ENCODE peak calls at places on chromosomes 12 and 14, in five cellular contexts. S, C, M, F and E are unnamed samples.

GRCh38 chr14:26598081-26598671 is 343 bp upstream of the NOVA1 start:
- DNase-seq in S (peak), C (peak), M (peak), F (no peak), E (peak)

GRCh38 chr12:10636124-10636523 is 22.7 kb upstream of the MAGOHB start:
- DNase-seq in S (no peak), C (no peak), M (no peak), F (no peak), E (no peak)

GRCh38 chr12:39426636-39427245 is 16.2 kb downstream of the KIF21A start:
- DNase-seq in S (no peak), C (no peak), M (no peak), F (no peak), E (no peak)

GRCh38 chr12:84043355-84043754 is 869.2 kb downstream of the SLC6A15 start:
- DNase-seq in S (no peak), C (no peak), M (peak), F (no peak), E (no peak)

GRCh38 chr14:80275208-80275850 is 64.0 kb upstream of the DIO2 start:
- DNase-seq in S (no peak), C (no peak), M (no peak), F (no peak), E (no peak)

GRCh38 chr12:1803736-1804135 is 16.6 kb upstream of the LRTM2 start:
- DNase-seq in S (no peak), C (no peak), M (no peak), F (no peak), E (no peak)

GRCh38 chr14:68580676-68581075 is 212.2 kb downstream of the ZFP36L1 start:
- DNase-seq in S (no peak), C (no peak), M (no peak), F (no peak), E (no peak)

GRCh38 chr12:54173066-54173726 is 15.6 kb downstream of the SMUG1 start:
- DNase-seq in S (no peak), C (peak), M (no peak), F (no peak), E (peak)

GRCh38 chr12:109550310-109550680 is 23.0 kb downstream of the MMAB start:
- DNase-seq in S (no peak), C (no peak), M (no peak), F (no peak), E (no peak)

GRCh38 chr14:61003571-61003970 is 22.5 kb downstream of the SLC38A6 start:
- DNase-seq in S (no peak), C (no peak), M (no peak), F (no peak), E (no peak)

GRCh38 chr12:109767991-109768900 is 54.6 kb downstream of the FAM222A start:
- DNase-seq in S (no peak), C (no peak), M (no peak), F (no peak), E (no peak)

GRCh38 chr14:99437706-99438105 is 43.0 kb downstream of the SETD3 start:
- DNase-seq in S (no peak), C (no peak), M (no peak), F (no peak), E (no peak)

GRCh38 chr12:111841236-111841749 is 735 bp upstream of the MAPKAPK5 start:
- DNase-seq in S (no peak), C (no peak), M (no peak), F (no peak), E (no peak)

GRCh38 chr14:81091139-81091538 is 129.6 kb downstream of the GTF2A1 start:
- DNase-seq in S (no peak), C (no peak), M (no peak), F (no peak), E (no peak)

GRCh38 chr12:80262372-80263170 is 163.2 kb downstream of the OTOGL start:
- DNase-seq in S (no peak), C (no peak), M (no peak), F (no peak), E (no peak)

GRCh38 chr12:9750276-9751203 is 10.2 kb downstream of the CD69 start:
- DNase-seq in S (peak), C (peak), M (peak), F (no peak), E (no peak)

GRCh38 chr14:95192306-95192705 is 35.0 kb upstream of the DICER1 start:
- DNase-seq in S (no peak), C (no peak), M (no peak), F (no peak), E (no peak)

GRCh38 chr12:93612719-93613228 is 40.3 kb downstream of the SOCS2 start:
- DNase-seq in S (no peak), C (no peak), M (no peak), F (no peak), E (no peak)

GRCh38 chr12:93419388-93420034 is 22.2 kb downstream of the UBE2N start:
- DNase-seq in S (peak), C (peak), M (peak), F (no peak), E (no peak)

GRCh38 chr12:905273-906076 is 44.0 kb downstream of the RAD52 start:
- DNase-seq in S (no peak), C (no peak), M (no peak), F (no peak), E (no peak)

GRCh38 chr12:2691340-2692111 is 103.2 kb upstream of the FKBP4 start:
- DNase-seq in S (no peak), C (peak), M (no peak), F (peak), E (peak)

GRCh38 chr12:65956056-65956738 is 131.9 kb downstream of the HMGA2 start:
- DNase-seq in S (no peak), C (no peak), M (no peak), F (no peak), E (no peak)

GRCh38 chr12:116812238-116812637 is 69.0 kb downstream of the HRK start:
- DNase-seq in S (no peak), C (no peak), M (no peak), F (no peak), E (no peak)

GRCh38 chr14:60981626-60982455 is 796 bp downstream of the SLC38A6 start:
- DNase-seq in S (peak), C (peak), M (peak), F (peak), E (no peak)

DNA sequence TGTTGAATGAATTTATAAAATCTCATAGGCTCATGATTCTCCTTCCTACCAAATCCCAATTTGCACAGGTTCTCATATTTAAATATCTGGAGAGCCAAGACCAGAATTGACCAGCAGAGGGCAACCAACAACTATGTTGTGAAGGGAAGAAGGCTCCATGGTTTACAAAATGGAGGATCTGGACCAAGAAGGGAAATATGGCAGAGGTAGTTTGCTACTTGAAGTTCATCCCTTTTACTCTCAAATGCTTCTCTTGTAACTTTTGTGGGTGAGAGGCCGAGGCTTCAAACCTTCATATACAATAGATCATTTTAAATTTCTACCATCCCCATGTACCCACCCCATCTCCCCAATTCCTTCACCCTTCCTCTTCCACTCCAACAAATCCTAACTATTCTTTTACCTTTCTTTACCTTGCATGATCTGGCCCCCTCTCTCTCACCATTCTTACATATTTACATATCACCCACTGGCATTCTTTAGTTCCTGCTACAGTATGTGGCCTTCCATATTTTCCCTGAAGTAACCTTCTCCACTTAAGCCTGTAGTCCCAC is 3.8 kb upstream of the SMARCC2 start:
- DNase-seq in S (peak), C (peak), M (peak), F (peak), E (peak)
- TF ChIP-seq ESRRA in S (no peak), C (no peak), M (no peak), F (no peak), E (no peak)

DNA sequence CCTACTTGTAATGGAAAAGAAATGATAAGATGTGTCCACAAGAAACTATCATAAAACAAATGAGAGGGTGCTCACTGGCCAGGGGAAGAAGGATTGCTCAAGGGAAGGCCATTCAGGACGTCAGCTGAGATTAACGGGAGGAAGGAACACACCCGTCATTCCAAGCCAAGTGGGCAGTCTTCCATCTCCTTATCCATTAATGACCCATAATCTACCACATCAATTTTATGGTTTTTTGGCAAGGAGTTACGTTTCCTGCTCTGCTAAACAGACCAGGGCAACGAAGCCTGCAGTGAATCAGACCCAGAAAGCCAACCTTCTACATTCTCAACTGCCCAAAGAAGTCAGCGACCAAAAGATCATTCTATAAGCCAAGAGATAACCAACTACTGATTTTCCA is 25.1 kb downstream of the PRKAB1 start:
- DNase-seq in S (no peak), C (no peak), M (no peak), F (no peak), E (no peak)
- TF ChIP-seq ESRRA in S (no peak), C (no peak), M (no peak), F (no peak), E (no peak)

GRCh38 chr12:100908501-100908900 is 113.9 kb downstream of the ANO4 start:
- DNase-seq in S (no peak), C (no peak), M (no peak), F (no peak), E (no peak)
- TF ChIP-seq ESRRA in S (no peak), C (no peak), M (no peak), F (no peak), E (no peak)

GRCh38 chr14:102898776-102899515 is 23.5 kb upstream of the AMN start:
- DNase-seq in S (no peak), C (no peak), M (no peak), F (peak), E (no peak)
- TF ChIP-seq ESRRA in S (no peak), C (no peak), M (no peak), F (no peak), E (no peak)

DNA sequence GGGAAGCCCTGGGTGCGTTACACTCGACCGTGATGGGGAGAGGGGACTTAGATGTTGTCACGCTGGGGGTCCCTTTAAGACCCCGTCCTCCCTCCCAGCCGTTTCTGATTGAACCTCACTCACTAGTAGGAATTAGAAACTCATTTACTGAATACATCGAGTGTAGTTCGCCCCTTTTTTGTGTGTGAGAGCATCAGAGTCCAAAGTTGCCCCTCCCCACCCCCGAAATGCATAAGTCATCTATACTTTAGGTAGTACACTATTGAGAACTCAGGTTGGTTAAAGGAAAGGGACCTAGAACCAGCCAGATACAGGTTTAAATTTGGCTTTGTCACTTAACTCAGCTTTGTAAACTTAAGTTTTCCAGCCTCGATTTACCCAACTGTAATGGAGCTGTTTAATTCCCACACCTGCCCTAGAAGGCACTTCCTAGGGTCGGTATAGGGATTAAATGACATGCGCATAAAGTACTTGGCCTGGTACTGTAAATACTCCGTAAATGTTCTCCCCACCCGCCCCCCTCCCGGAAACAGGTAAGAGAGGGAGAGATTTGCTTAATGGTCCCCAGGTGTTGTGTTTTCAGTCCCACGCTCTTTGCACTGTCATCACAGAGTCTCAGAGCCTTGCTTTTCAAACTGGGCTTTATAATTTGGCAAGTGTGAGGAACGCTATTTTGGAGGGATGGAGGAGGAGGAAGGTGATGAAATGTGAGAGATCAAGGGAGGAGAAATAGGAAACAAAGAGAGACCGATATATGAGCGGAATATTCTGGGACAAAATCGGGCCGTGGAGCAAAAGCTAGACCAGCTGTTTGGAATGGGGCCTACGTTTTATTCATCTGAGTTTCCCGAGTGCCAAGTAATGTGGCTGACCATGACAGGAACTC is 893 bp downstream of the SUDS3 start:
- DNase-seq in S (no peak), C (no peak), M (no peak), F (no peak), E (no peak)
- TF ChIP-seq ESRRA in S (no peak), C (no peak), M (no peak), F (no peak), E (no peak)

GRCh38 chr12:58310368-58310767 is 369.0 kb downstream of the ATP23 start:
- DNase-seq in S (peak), C (no peak), M (no peak), F (no peak), E (no peak)
- TF ChIP-seq ESRRA in S (no peak), C (no peak), M (no peak), F (no peak), E (no peak)